ENCODE peak calls at places on chromosome 17, in four cellular contexts. One of them, this sample, is unnamed.

GRCh38 chr17:82289822-82290541 is 16.5 kb upstream of the CSNK1D start:
- DNase-seq in NCI-H1417: no peak
- DNase-seq in caudate nucleus: no peak
- DNase-seq in neuronal stem cell: no peak
- DNase-seq in this sample: no peak

GRCh38 chr17:64318068-64318467 is 55.0 kb upstream of the TEX2 start:
- DNase-seq in caudate nucleus: no peak
- DNase-seq in neuronal stem cell: no peak
- DNase-seq in NCI-H1417: no peak
- DNase-seq in this sample: no peak

GRCh38 chr17:67573987-67574657 is 143.6 kb upstream of the NOL11 start:
- DNase-seq in NCI-H1417: no peak
- DNase-seq in neuronal stem cell: no peak
- DNase-seq in caudate nucleus: no peak
- DNase-seq in this sample: no peak

GRCh38 chr17:1713878-1714487 is 3.8 kb upstream of the TLCD2 start:
- DNase-seq in neuronal stem cell: peak
- DNase-seq in NCI-H1417: peak
- DNase-seq in caudate nucleus: no peak
- DNase-seq in this sample: no peak

GRCh38 chr17:21278304-21279197 is 6.0 kb upstream of the MAP2K3 start:
- DNase-seq in NCI-H1417: no peak
- DNase-seq in caudate nucleus: no peak
- DNase-seq in neuronal stem cell: no peak
- DNase-seq in this sample: no peak

GRCh38 chr17:81233316-81233715 is 5.5 kb downstream of the TEPSIN start:
- DNase-seq in NCI-H1417: no peak
- DNase-seq in caudate nucleus: no peak
- DNase-seq in neuronal stem cell: no peak
- DNase-seq in this sample: no peak

GRCh38 chr17:14225153-14226004 is 11.3 kb downstream of the CDRT15 start:
- DNase-seq in neuronal stem cell: no peak
- DNase-seq in caudate nucleus: no peak
- DNase-seq in NCI-H1417: no peak
- DNase-seq in this sample: no peak

GRCh38 chr17:10032142-10032541 is 127.1 kb upstream of the RCVRN start:
- DNase-seq in caudate nucleus: no peak
- DNase-seq in neuronal stem cell: no peak
- DNase-seq in NCI-H1417: no peak
- DNase-seq in this sample: no peak